ENCODE peak calls at places on chromosomes 6 and 20, in six cellular contexts. One of them, this sample, is unnamed.

GRCh38 chr20:23636908-23637281 is 860 bp downstream of the CST3 start:
- DNase-seq in body of pancreas: no peak
- DNase-seq in heart left ventricle: no peak
- DNase-seq in adrenal gland: no peak
- DNase-seq in testis: no peak
- DNase-seq in esophagus squamous epithelium: no peak
- DNase-seq in this sample: no peak

GRCh38 chr6:26501482-26501986 is 1.4 kb downstream of the BTN1A1 start:
- DNase-seq in body of pancreas: peak
- DNase-seq in heart left ventricle: peak
- DNase-seq in adrenal gland: peak
- DNase-seq in testis: peak
- DNase-seq in esophagus squamous epithelium: no peak
- DNase-seq in this sample: peak

GRCh38 chr20:33915726-33916331 is 77.9 kb upstream of the RALY start:
- DNase-seq in body of pancreas: peak
- DNase-seq in heart left ventricle: peak
- DNase-seq in adrenal gland: peak
- DNase-seq in testis: peak
- DNase-seq in esophagus squamous epithelium: no peak
- DNase-seq in this sample: peak

GRCh38 chr20:54148947-54149764 is 24.6 kb downstream of the CYP24A1 start:
- DNase-seq in body of pancreas: no peak
- DNase-seq in heart left ventricle: no peak
- DNase-seq in adrenal gland: no peak
- DNase-seq in testis: no peak
- DNase-seq in esophagus squamous epithelium: no peak
- DNase-seq in this sample: no peak

GRCh38 chr20:61719691-61720347 is 345.9 kb downstream of the TAF4 start:
- DNase-seq in body of pancreas: no peak
- DNase-seq in heart left ventricle: no peak
- DNase-seq in adrenal gland: no peak
- DNase-seq in testis: no peak
- DNase-seq in esophagus squamous epithelium: no peak
- DNase-seq in this sample: no peak

GRCh38 chr20:32594204-32594603 is 9.1 kb upstream of the NOL4L start:
- DNase-seq in body of pancreas: no peak
- DNase-seq in heart left ventricle: no peak
- DNase-seq in adrenal gland: no peak
- DNase-seq in testis: no peak
- DNase-seq in esophagus squamous epithelium: no peak
- DNase-seq in this sample: no peak

GRCh38 chr6:110270166-110270565 is 88.0 kb downstream of the METTL24 start:
- DNase-seq in body of pancreas: no peak
- DNase-seq in heart left ventricle: no peak
- DNase-seq in adrenal gland: no peak
- DNase-seq in testis: no peak
- DNase-seq in esophagus squamous epithelium: no peak
- DNase-seq in this sample: no peak

GRCh38 chr6:5130135-5130866 is 45.2 kb downstream of the PPP1R3G start:
- DNase-seq in body of pancreas: no peak
- DNase-seq in heart left ventricle: no peak
- DNase-seq in adrenal gland: peak
- DNase-seq in testis: no peak
- DNase-seq in esophagus squamous epithelium: no peak
- DNase-seq in this sample: no peak

GRCh38 chr20:4546786-4547185 is 174.9 kb upstream of the PRND start:
- DNase-seq in body of pancreas: no peak
- DNase-seq in heart left ventricle: no peak
- DNase-seq in adrenal gland: no peak
- DNase-seq in testis: no peak
- DNase-seq in esophagus squamous epithelium: no peak
- DNase-seq in this sample: no peak

GRCh38 chr6:3612341-3613041 is 139.0 kb downstream of the PXDC1 start:
- DNase-seq in body of pancreas: no peak
- DNase-seq in heart left ventricle: no peak
- DNase-seq in adrenal gland: peak
- DNase-seq in testis: no peak
- DNase-seq in esophagus squamous epithelium: no peak
- DNase-seq in this sample: no peak

GRCh38 chr20:63103402-63104311 is 96.9 kb upstream of the BHLHE23 start:
- DNase-seq in body of pancreas: no peak
- DNase-seq in heart left ventricle: peak
- DNase-seq in adrenal gland: no peak
- DNase-seq in testis: no peak
- DNase-seq in esophagus squamous epithelium: no peak
- DNase-seq in this sample: no peak

GRCh38 chr6:100503043-100503442 is 38.3 kb upstream of the SIM1 start:
- DNase-seq in body of pancreas: no peak
- DNase-seq in heart left ventricle: no peak
- DNase-seq in adrenal gland: no peak
- DNase-seq in testis: no peak
- DNase-seq in esophagus squamous epithelium: no peak
- DNase-seq in this sample: no peak

GRCh38 chr20:34896086-34896551 is 19.7 kb downstream of the ACSS2 start:
- DNase-seq in body of pancreas: no peak
- DNase-seq in heart left ventricle: peak
- DNase-seq in adrenal gland: no peak
- DNase-seq in testis: no peak
- DNase-seq in esophagus squamous epithelium: no peak
- DNase-seq in this sample: no peak

GRCh38 chr6:39347201-39347600 is 24.7 kb upstream of the KCNK16 start:
- DNase-seq in body of pancreas: no peak
- DNase-seq in heart left ventricle: no peak
- DNase-seq in adrenal gland: no peak
- DNase-seq in testis: no peak
- DNase-seq in esophagus squamous epithelium: no peak
- DNase-seq in this sample: no peak

DNA sequence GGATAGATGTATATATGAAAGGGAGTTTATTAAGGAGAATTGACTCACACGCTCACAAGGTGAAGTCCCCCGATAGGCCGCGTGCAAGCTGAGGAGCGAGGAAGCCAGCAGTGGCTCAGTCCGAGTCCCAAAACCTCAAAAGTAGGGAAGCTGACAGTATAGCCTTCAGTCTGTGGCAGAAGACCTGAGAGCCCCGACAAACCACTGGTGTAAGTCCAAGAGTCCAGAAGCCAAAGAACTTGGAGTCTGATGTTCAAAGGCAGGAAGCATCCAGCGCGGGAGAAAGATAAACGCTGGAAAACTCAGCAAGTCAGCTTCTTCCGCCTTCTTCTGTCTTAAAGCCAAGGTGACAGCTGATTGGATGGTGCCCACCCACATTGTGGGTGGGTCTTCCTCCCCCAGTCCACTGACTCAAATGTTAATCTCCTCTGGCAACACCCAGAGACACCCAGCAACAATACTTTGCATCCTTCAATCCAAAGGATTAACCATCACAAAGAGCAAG is 102.6 kb upstream of the GJE1 start:
- DNase-seq in body of pancreas: no peak
- DNase-seq in heart left ventricle: no peak
- DNase-seq in adrenal gland: no peak
- DNase-seq in testis: no peak
- DNase-seq in esophagus squamous epithelium: no peak
- DNase-seq in this sample: no peak
- TF ChIP-seq POLR2A in body of pancreas: no peak
- TF ChIP-seq POLR2A in heart left ventricle: no peak
- TF ChIP-seq POLR2A in adrenal gland: no peak
- TF ChIP-seq POLR2A in testis: no peak
- TF ChIP-seq POLR2A in esophagus squamous epithelium: no peak
- TF ChIP-seq POLR2A in this sample: no peak

GRCh38 chr6:125200986-125201385 is 47.4 kb downstream of the TPD52L1 start:
- DNase-seq in body of pancreas: no peak
- DNase-seq in heart left ventricle: no peak
- DNase-seq in adrenal gland: no peak
- DNase-seq in testis: no peak
- DNase-seq in esophagus squamous epithelium: no peak
- DNase-seq in this sample: no peak

GRCh38 chr6:125205931-125206330 is 52.4 kb downstream of the TPD52L1 start:
- DNase-seq in body of pancreas: no peak
- DNase-seq in heart left ventricle: no peak
- DNase-seq in adrenal gland: no peak
- DNase-seq in testis: no peak
- DNase-seq in esophagus squamous epithelium: no peak
- DNase-seq in this sample: no peak

GRCh38 chr6:125206389-125206788 is 52.8 kb downstream of the TPD52L1 start:
- DNase-seq in body of pancreas: no peak
- DNase-seq in heart left ventricle: no peak
- DNase-seq in adrenal gland: no peak
- DNase-seq in testis: no peak
- DNase-seq in esophagus squamous epithelium: no peak
- DNase-seq in this sample: no peak

GRCh38 chr6:125201961-125202729 is 48.6 kb downstream of the TPD52L1 start:
- DNase-seq in body of pancreas: peak
- DNase-seq in heart left ventricle: peak
- DNase-seq in adrenal gland: peak
- DNase-seq in testis: peak
- DNase-seq in esophagus squamous epithelium: no peak
- DNase-seq in this sample: peak

DNA sequence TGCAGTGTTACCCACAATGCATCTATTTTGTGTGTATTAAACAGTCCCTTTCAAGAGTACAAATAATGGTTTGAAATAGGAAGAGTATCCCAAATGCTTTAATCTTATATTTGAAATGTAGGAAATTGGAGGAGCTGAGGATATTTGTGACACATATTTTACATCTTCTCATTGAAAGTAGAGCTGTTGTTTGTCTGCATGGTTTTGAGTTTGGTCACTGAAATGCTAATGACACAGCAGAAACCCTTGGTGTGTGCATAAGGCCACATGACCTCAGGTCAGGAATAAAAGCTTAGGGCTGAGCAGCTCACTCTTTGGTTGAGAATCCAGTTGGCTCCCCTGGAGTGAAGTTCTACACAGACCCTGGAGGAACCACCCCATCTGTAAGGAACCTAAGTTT is 49.8 kb downstream of the TPD52L1 start:
- DNase-seq in body of pancreas: no peak
- DNase-seq in heart left ventricle: no peak
- DNase-seq in adrenal gland: no peak
- DNase-seq in testis: no peak
- DNase-seq in esophagus squamous epithelium: no peak
- DNase-seq in this sample: no peak
- TF ChIP-seq POLR2A in body of pancreas: no peak
- TF ChIP-seq POLR2A in heart left ventricle: no peak
- TF ChIP-seq POLR2A in adrenal gland: no peak
- TF ChIP-seq POLR2A in testis: no peak
- TF ChIP-seq POLR2A in esophagus squamous epithelium: no peak
- TF ChIP-seq POLR2A in this sample: no peak

GRCh38 chr6:147395158-147395557 is 113.3 kb upstream of the SAMD5 start:
- DNase-seq in body of pancreas: no peak
- DNase-seq in heart left ventricle: no peak
- DNase-seq in adrenal gland: no peak
- DNase-seq in testis: no peak
- DNase-seq in esophagus squamous epithelium: no peak
- DNase-seq in this sample: no peak
- TF ChIP-seq POLR2A in body of pancreas: no peak
- TF ChIP-seq POLR2A in heart left ventricle: no peak
- TF ChIP-seq POLR2A in adrenal gland: no peak
- TF ChIP-seq POLR2A in testis: no peak
- TF ChIP-seq POLR2A in esophagus squamous epithelium: no peak
- TF ChIP-seq POLR2A in this sample: no peak

DNA sequence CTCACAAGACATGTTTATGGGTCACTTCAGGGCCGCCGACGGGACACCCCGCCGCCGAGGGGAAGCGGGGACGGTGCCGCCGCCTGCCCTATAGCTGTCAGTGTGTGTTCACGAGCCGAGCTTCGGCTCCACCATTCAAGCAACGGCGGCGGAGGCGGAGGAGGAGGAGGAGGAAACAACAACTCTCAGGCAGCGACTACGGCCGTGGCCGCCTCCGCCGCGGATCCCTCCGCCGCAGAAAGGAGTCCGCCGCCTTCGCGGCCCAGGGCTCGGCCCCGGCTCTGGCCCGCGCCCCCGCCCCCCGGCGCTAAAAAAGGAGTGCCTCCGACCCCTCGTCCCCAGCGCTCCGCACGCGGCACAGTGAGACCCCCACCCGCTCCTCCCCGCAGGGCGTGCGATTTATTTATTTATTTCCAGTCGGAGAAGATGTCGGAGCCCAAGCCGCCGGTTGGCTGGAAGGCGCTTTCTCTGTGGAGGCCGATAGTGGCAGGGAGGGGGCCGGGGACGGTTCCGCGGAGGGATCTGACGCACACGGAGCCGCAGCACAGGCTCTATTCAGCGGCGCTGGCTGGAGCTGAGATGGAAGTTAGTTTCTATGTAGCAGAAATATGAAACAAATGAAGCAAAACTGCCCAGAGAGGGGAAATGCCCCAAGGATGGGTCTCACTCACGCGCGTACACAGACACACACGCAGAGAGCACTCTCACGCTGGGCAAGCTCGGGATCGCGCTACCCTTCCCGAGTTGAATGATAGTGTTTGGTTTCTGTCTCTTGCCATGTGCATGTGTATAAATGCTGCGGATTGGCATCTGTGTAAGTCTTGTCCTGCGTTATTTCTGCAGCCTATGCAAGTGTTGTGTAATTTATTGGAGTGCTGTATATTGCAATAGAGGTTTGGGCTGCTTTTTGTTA is at the start of gene PHIP:
- DNase-seq in body of pancreas: peak
- DNase-seq in heart left ventricle: peak
- DNase-seq in adrenal gland: peak
- DNase-seq in testis: peak
- DNase-seq in esophagus squamous epithelium: peak
- DNase-seq in this sample: peak
- TF ChIP-seq POLR2A in body of pancreas: peak
- TF ChIP-seq POLR2A in heart left ventricle: peak
- TF ChIP-seq POLR2A in adrenal gland: peak
- TF ChIP-seq POLR2A in testis: no peak
- TF ChIP-seq POLR2A in esophagus squamous epithelium: peak
- TF ChIP-seq POLR2A in this sample: peak

GRCh38 chr6:30589754-30590358 is 18.6 kb downstream of the ABCF1 start:
- DNase-seq in body of pancreas: no peak
- DNase-seq in heart left ventricle: no peak
- DNase-seq in adrenal gland: no peak
- DNase-seq in testis: no peak
- DNase-seq in esophagus squamous epithelium: no peak
- DNase-seq in this sample: no peak

GRCh38 chr6:30592287-30592686 is 21.0 kb downstream of the ABCF1 start:
- DNase-seq in body of pancreas: no peak
- DNase-seq in heart left ventricle: no peak
- DNase-seq in adrenal gland: no peak
- DNase-seq in testis: no peak
- DNase-seq in esophagus squamous epithelium: no peak
- DNase-seq in this sample: no peak

GRCh38 chr6:30591008-30591407 is 19.8 kb downstream of the ABCF1 start:
- DNase-seq in body of pancreas: no peak
- DNase-seq in heart left ventricle: no peak
- DNase-seq in adrenal gland: no peak
- DNase-seq in testis: no peak
- DNase-seq in esophagus squamous epithelium: no peak
- DNase-seq in this sample: peak

GRCh38 chr6:30590509-30590908 is 19.3 kb downstream of the ABCF1 start:
- DNase-seq in body of pancreas: no peak
- DNase-seq in heart left ventricle: no peak
- DNase-seq in adrenal gland: no peak
- DNase-seq in testis: no peak
- DNase-seq in esophagus squamous epithelium: no peak
- DNase-seq in this sample: no peak
- TF ChIP-seq POLR2A in body of pancreas: no peak
- TF ChIP-seq POLR2A in heart left ventricle: no peak
- TF ChIP-seq POLR2A in adrenal gland: no peak
- TF ChIP-seq POLR2A in testis: no peak
- TF ChIP-seq POLR2A in esophagus squamous epithelium: no peak
- TF ChIP-seq POLR2A in this sample: no peak

This sample was measured in erythroblast.